ENCODE peak calls at places on chromosomes 11 and 22, in eight cellular contexts. U is upper lobe of right lung, W is choroid plexus epithelial cell, I is colonic mucosa, Q is lower leg skin, O is cardiac fibroblast, G is kidney epithelial cell, J is right lobe of liver. F is an unnamed sample.

GRCh38 chr22:17359501-17359900 is 9.8 kb upstream of the CECR2 start:
- DNase-seq in U (no peak), W (peak), I (no peak), Q (no peak), O (peak), G (no peak), J (no peak), F (no peak)

GRCh38 chr11:125167292-125167953 is 2.9 kb downstream of the PKNOX2 start:
- DNase-seq in U (no peak), W (peak), I (no peak), Q (no peak), O (peak), G (no peak), J (no peak), F (no peak)

GRCh38 chr22:17563936-17564391 is 666 bp downstream of the SLC25A18 start:
- DNase-seq in U (no peak), W (peak), I (no peak), Q (peak), O (peak), G (no peak), J (no peak), F (peak)

GRCh38 chr11:36081274-36081945 is 137.5 kb downstream of the LDLRAD3 start:
- DNase-seq in U (no peak), W (no peak), I (no peak), Q (no peak), O (no peak), G (no peak), J (no peak), F (no peak)

GRCh38 chr11:970319-970871 is 44.7 kb downstream of the AP2A2 start:
- DNase-seq in U (no peak), W (no peak), I (no peak), Q (no peak), O (no peak), G (no peak), J (no peak), F (no peak)

GRCh38 chr11:45178890-45179663 is 32.6 kb downstream of the PRDM11 start:
- DNase-seq in U (no peak), W (peak), I (no peak), Q (no peak), O (peak), G (no peak), J (no peak), F (no peak)

GRCh38 chr11:67649634-67650540 is 643 bp downstream of the ACY3 start:
- DNase-seq in U (no peak), W (no peak), I (peak), Q (no peak), O (no peak), G (no peak), J (no peak), F (no peak)

GRCh38 chr11:111693224-111693937 is 72.8 kb downstream of the PPP2R1B start:
- DNase-seq in U (no peak), W (peak), I (no peak), Q (no peak), O (no peak), G (no peak), J (no peak), F (no peak)

GRCh38 chr11:125954123-125954944 is 8.5 kb downstream of the VSIG10L2 start:
- DNase-seq in U (no peak), W (no peak), I (no peak), Q (no peak), O (no peak), G (no peak), J (no peak), F (no peak)

GRCh38 chr22:27223317-27224177 is 566.2 kb downstream of the MIAT start:
- DNase-seq in U (no peak), W (peak), I (no peak), Q (no peak), O (peak), G (peak), J (no peak), F (peak)

GRCh38 chr11:34960277-34960676 is 43.9 kb downstream of the PDHX start:
- DNase-seq in U (no peak), W (no peak), I (no peak), Q (no peak), O (peak), G (no peak), J (no peak), F (no peak)

GRCh38 chr11:118699508-118700220 is 20.2 kb upstream of the TREH start:
- DNase-seq in U (no peak), W (no peak), I (no peak), Q (no peak), O (no peak), G (no peak), J (no peak), F (no peak)

GRCh38 chr22:27473533-27473932 is 328.0 kb downstream of the MN1 start:
- DNase-seq in U (no peak), W (no peak), I (no peak), Q (no peak), O (no peak), G (no peak), J (no peak), F (no peak)

GRCh38 chr11:66844496-66845142 is 1.4 kb downstream of the RCE1 start:
- DNase-seq in U (no peak), W (peak), I (no peak), Q (no peak), O (no peak), G (no peak), J (peak), F (no peak)

GRCh38 chr22:44755956-44756361 is 3.6 kb downstream of the ARHGAP8 start:
- DNase-seq in U (no peak), W (no peak), I (peak), Q (no peak), O (no peak), G (no peak), J (no peak), F (no peak)

GRCh38 chr11:69209421-69209820 is 53.7 kb downstream of the SMIM38 start:
- DNase-seq in U (no peak), W (no peak), I (no peak), Q (no peak), O (no peak), G (no peak), J (no peak), F (no peak)

GRCh38 chr22:39149915-39150847 is 2.3 kb downstream of the CBX7 start:
- DNase-seq in U (peak), W (no peak), I (no peak), Q (no peak), O (no peak), G (no peak), J (no peak), F (no peak)

GRCh38 chr11:33257160-33257896 is at the start of gene HIPK3:
- DNase-seq in U (peak), W (peak), I (peak), Q (peak), O (peak), G (no peak), J (peak), F (peak)

GRCh38 chr22:19767427-19768380 is 7.1 kb downstream of the TBX1 start:
- DNase-seq in U (no peak), W (no peak), I (no peak), Q (peak), O (no peak), G (no peak), J (peak), F (no peak)

GRCh38 chr22:41742918-41743317 is 43.6 kb downstream of the MEI1 start:
- DNase-seq in U (no peak), W (no peak), I (no peak), Q (no peak), O (no peak), G (no peak), J (no peak), F (no peak)

GRCh38 chr11:66015094-66015881 is 3.5 kb downstream of the CST6 start:
- DNase-seq in U (no peak), W (no peak), I (no peak), Q (no peak), O (peak), G (no peak), J (no peak), F (no peak)

GRCh38 chr22:39960791-39961746 is 872 bp downstream of the TMA7B start:
- DNase-seq in U (no peak), W (peak), I (no peak), Q (no peak), O (peak), G (peak), J (no peak), F (peak)

GRCh38 chr11:47004595-47005033 is 68.1 kb downstream of the CSTPP1 start:
- DNase-seq in U (no peak), W (peak), I (peak), Q (peak), O (peak), G (peak), J (peak), F (peak)

GRCh38 chr11:75668508-75669297 is at the start of gene MAP6:
- DNase-seq in U (no peak), W (no peak), I (peak), Q (no peak), O (peak), G (no peak), J (peak), F (no peak)

GRCh38 chr11:14541180-14541579 is 21.0 kb upstream of the PSMA1 start:
- DNase-seq in U (no peak), W (peak), I (no peak), Q (no peak), O (peak), G (no peak), J (no peak), F (peak)

DNA sequence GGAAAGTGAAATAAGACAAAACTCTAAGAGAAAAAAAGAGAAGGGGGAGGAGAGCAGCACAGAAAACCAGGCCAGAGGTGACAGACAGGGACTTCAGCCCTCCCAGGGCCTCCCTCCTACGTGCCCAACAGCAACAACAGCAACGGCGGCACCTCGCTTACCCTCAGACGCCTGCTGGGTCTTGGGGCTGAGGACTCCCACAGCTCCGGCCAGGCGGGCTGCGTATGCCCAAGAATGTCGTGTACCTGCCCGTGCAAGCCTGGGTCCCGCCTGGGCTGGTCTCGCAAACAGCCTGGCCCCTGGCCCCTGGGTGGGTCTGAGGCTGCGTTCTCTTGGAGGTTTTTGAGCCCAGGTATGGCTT is 30.5 kb downstream of the ARAP1 start:
- DNase-seq in U (peak), W (peak), I (peak), Q (no peak), O (peak), G (no peak), J (peak), F (peak)
- H3K4me3 ChIP-seq in U (peak), W (peak), I (peak), Q (peak), O (peak), G (peak), J (peak), F (peak)

GRCh38 chr11:116148056-116148455 is 624.7 kb downstream of the BUD13 start:
- DNase-seq in U (no peak), W (no peak), I (no peak), Q (no peak), O (no peak), G (no peak), J (no peak), F (no peak)

GRCh38 chr11:116144387-116144958 is 628.3 kb downstream of the BUD13 start:
- DNase-seq in U (no peak), W (no peak), I (no peak), Q (no peak), O (no peak), G (no peak), J (no peak), F (no peak)

GRCh38 chr11:116148645-116149044 is 624.1 kb downstream of the BUD13 start:
- DNase-seq in U (no peak), W (no peak), I (no peak), Q (no peak), O (no peak), G (no peak), J (no peak), F (no peak)

DNA sequence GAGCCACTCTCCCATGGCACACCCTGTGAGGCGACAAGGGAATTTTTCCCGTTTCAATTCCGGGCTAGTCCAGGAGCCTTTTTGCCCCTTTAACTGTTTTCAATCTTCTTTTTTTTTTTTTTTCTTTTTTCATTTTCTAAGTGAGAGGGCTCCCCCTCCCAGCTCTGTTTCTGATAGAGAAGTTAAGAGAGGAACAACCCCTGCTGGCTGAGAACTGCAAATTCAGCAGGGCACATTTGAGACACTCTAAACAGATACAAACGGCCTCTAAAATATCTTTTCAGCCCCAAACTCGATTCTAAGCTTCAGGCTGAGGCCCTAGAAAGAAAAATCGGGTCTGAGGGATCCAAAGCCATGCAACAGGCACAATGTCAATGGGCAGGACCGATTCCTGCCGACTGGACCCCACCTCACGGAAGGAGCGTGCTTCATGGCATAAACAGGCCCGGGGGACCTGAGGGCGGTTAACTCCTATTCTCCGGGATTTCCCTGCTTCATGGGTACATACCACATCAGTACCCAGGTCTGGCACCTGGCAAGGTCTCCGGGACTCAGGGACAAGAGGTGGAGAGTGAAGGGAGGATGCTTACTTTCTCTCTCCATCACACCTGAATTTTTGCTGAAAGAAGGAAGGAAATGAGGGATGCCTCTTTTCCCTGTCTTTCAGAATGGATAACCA is 627.5 kb downstream of the BUD13 start:
- DNase-seq in U (no peak), W (no peak), I (no peak), Q (no peak), O (no peak), G (no peak), J (no peak), F (no peak)
- TF ChIP-seq CTCF in U (no peak), W (no peak), I (no peak), Q (no peak), O (no peak), G (peak), J (no peak), F (no peak)

DNA sequence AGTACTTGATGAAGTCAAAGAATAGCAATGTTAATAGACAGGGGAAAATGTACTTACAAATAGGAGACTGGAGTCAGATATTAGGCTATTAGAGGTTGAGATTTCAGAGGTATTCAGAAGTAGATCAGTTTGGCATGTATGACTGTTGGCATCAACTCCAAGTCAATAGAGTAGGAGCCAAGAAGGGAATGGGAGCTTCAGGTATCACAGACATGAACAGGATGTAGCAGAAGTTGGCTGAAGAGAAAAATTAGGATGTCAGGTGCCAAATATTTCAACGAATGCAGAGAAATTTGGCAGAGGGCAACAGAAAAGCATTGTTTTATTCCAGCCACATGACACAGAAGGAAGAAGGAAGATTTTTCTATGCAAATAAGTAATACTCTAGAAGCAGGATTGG is 69.7 kb downstream of the GLYATL1 start:
- DNase-seq in U (no peak), W (no peak), I (no peak), Q (no peak), O (no peak), G (no peak), J (no peak), F (no peak)
- H3K4me3 ChIP-seq in U (no peak), W (no peak), I (no peak), Q (no peak), O (no peak), G (no peak), J (no peak), F (no peak)

GRCh38 chr11:74463216-74463615 is 4.1 kb downstream of the KCNE3 start:
- DNase-seq in U (no peak), W (no peak), I (no peak), Q (no peak), O (no peak), G (no peak), J (no peak), F (no peak)

GRCh38 chr11:74460065-74460464 is 7.3 kb downstream of the KCNE3 start:
- DNase-seq in U (no peak), W (no peak), I (no peak), Q (no peak), O (no peak), G (no peak), J (no peak), F (no peak)

GRCh38 chr11:74462631-74463030 is 4.7 kb downstream of the KCNE3 start:
- DNase-seq in U (no peak), W (no peak), I (no peak), Q (no peak), O (no peak), G (no peak), J (no peak), F (no peak)

GRCh38 chr11:74460481-74461154 is 6.7 kb downstream of the KCNE3 start:
- DNase-seq in U (no peak), W (peak), I (no peak), Q (no peak), O (peak), G (no peak), J (no peak), F (peak)

GRCh38 chr11:74462009-74462408 is 5.3 kb downstream of the KCNE3 start:
- DNase-seq in U (peak), W (peak), I (peak), Q (peak), O (peak), G (no peak), J (peak), F (peak)
- TF ChIP-seq CTCF in U (no peak), W (no peak), I (no peak), Q (no peak), O (no peak), G (no peak), J (no peak), F (no peak)

F was measured in fibroblast of mammary gland.